ENCODE peak calls at places on chromosome X, in six cellular contexts. P, T, K, E, J and S are unnamed samples.

GRCh38 chrX:63784902-63785692 is at the start of gene ARHGEF9:
- DNase-seq in P (peak; percentile 11), T (peak; percentile 78), K (peak; percentile 51), E (peak; percentile 55), J (peak; percentile 44), S (peak; percentile 68)

GRCh38 chrX:19019996-19020395 is 36.1 kb upstream of the PHKA2 start:
- DNase-seq in P (no peak), T (no peak), K (no peak), E (no peak), J (no peak), S (no peak)

GRCh38 chrX:140141444-140142029 is 176.2 kb upstream of the CXorf66 start:
- DNase-seq in P (peak; percentile 27), T (peak; percentile 16), K (no peak), E (no peak), J (peak; percentile 43), S (no peak)

GRCh38 chrX:19670854-19671620 is 155.7 kb upstream of the MAP3K15 start:
- DNase-seq in P (no peak), T (peak; percentile 82), K (peak; percentile 61), E (no peak), J (peak; percentile 11), S (peak; percentile 36)

GRCh38 chrX:11537141-11537540 is 128.6 kb downstream of the ARHGAP6 start:
- DNase-seq in P (no peak), T (no peak), K (no peak), E (peak; percentile 46), J (no peak), S (no peak)

GRCh38 chrX:108307408-108308085 is 130.7 kb downstream of the COL4A6 start:
- DNase-seq in P (no peak), T (no peak), K (no peak), E (peak; percentile 71), J (no peak), S (peak; percentile 16)

GRCh38 chrX:115233497-115234219 is at the start of gene LRCH2:
- DNase-seq in P (peak; percentile 6), T (peak; percentile 30), K (peak; percentile 38), E (peak; percentile 52), J (peak; percentile 49), S (peak; percentile 77)

GRCh38 chrX:12370444-12371089 is 232.3 kb downstream of the FRMPD4 start:
- DNase-seq in P (no peak), T (peak; percentile 0), K (no peak), E (no peak), J (no peak), S (no peak)

GRCh38 chrX:37787353-37787869 is 7.6 kb downstream of the CYBB start:
- DNase-seq in P (no peak), T (no peak), K (no peak), E (no peak), J (no peak), S (no peak)

GRCh38 chrX:133544778-133545177 is 129.5 kb upstream of the GPC4 start:
- DNase-seq in P (no peak), T (no peak), K (no peak), E (no peak), J (no peak), S (no peak)

GRCh38 chrX:109472939-109473713 is 8.8 kb downstream of the GUCY2F start:
- DNase-seq in P (no peak), T (peak; percentile 77), K (no peak), E (no peak), J (no peak), S (peak; percentile 18)

GRCh38 chrX:150897371-150898319 is 823 bp downstream of the CD99L2 start:
- DNase-seq in P (peak; percentile 20), T (peak; percentile 51), K (peak; percentile 60), E (peak; percentile 60), J (no peak), S (peak; percentile 54)

GRCh38 chrX:13380230-13380629 is 60.4 kb upstream of the ATXN3L start:
- DNase-seq in P (no peak), T (no peak), K (no peak), E (no peak), J (no peak), S (no peak)

GRCh38 chrX:2874222-2875135 is 45.7 kb downstream of the GYG2 start:
- DNase-seq in P (no peak), T (no peak), K (no peak), E (no peak), J (no peak), S (no peak)

GRCh38 chrX:24190500-24191156 is 41.1 kb downstream of the ZFX start:
- DNase-seq in P (peak; percentile 16), T (no peak), K (no peak), E (no peak), J (no peak), S (no peak)

GRCh38 chrX:2657532-2657931 is 33.6 kb upstream of the CD99 start:
- DNase-seq in P (no peak), T (no peak), K (no peak), E (no peak), J (no peak), S (no peak)

GRCh38 chrX:14029039-14029424 is 660 bp downstream of the GEMIN8 start:
- DNase-seq in P (no peak), T (peak; percentile 51), K (no peak), E (no peak), J (peak; percentile 5), S (no peak)

GRCh38 chrX:40090050-40090804 is 7.5 kb downstream of the BCOR start:
- DNase-seq in P (no peak), T (peak; percentile 74), K (peak; percentile 64), E (no peak), J (no peak), S (peak; percentile 58)

GRCh38 chrX:150202641-150203248 is 160.4 kb upstream of the MAMLD1 start:
- DNase-seq in P (no peak), T (no peak), K (no peak), E (no peak), J (no peak), S (no peak)

GRCh38 chrX:112849010-112849409 is 8.4 kb upstream of the AMOT start:
- DNase-seq in P (no peak), T (no peak), K (no peak), E (no peak), J (no peak), S (no peak)

GRCh38 chrX:119885554-119886428 is 9.9 kb upstream of the AKAP14 start:
- DNase-seq in P (no peak), T (peak; percentile 21), K (no peak), E (no peak), J (no peak), S (no peak)

GRCh38 chrX:65702956-65703355 is 35.5 kb downstream of the MSN start:
- DNase-seq in P (no peak), T (no peak), K (no peak), E (no peak), J (no peak), S (no peak)
- H3K4me1 ChIP-seq in P (peaks cover 6% of the 10 kb centered on the region), T (peaks cover 2% of the 10 kb centered on the region), K (peaks cover 7% of the 10 kb centered on the region), E (peaks cover 26% of the 10 kb centered on the region), J (no peaks in the 10 kb centered on the region), S (peaks cover 43% of the 10 kb centered on the region)

DNA sequence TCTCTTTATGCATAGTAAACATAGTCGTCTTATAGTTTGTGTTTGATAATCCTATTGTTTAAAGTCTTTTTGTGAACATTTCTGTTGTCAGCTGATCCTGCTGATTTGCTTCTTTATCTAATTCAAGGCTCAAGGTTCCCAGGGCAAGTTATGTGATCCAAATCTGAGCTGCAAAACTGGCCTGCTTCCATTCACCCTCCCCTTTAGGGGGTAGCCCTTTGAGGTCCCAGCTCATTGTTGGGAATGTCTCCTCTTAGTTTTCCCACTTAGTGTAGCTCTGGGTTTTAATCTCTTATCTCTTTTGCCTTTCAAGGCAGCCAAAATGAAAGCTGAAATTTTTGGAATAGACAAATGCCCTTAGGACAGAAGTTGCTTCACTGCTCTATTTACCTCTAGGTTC is 40.2 kb upstream of the MAGED1 start:
- DNase-seq in P (no peak), T (peak; percentile 66), K (no peak), E (no peak), J (peak; percentile 5), S (no peak)
- H3K4me1 ChIP-seq in P (no peaks in the 10 kb centered on the region), T (peaks cover 5% of the 10 kb centered on the region), K (no peaks in the 10 kb centered on the region), E (no peaks in the 10 kb centered on the region), J (peaks cover 11% of the 10 kb centered on the region), S (no peaks in the 10 kb centered on the region)

GRCh38 chrX:68669094-68669830 is 21.8 kb downstream of the STARD8 start:
- DNase-seq in P (no peak), T (peak; percentile 82), K (no peak), E (no peak), J (peak; percentile 75), S (no peak)
- H3K4me1 ChIP-seq in P (no peaks in the 10 kb centered on the region), T (no peaks in the 10 kb centered on the region), K (no peaks in the 10 kb centered on the region), E (no peaks in the 10 kb centered on the region), J (no peaks in the 10 kb centered on the region), S (peaks cover 2% of the 10 kb centered on the region)

DNA sequence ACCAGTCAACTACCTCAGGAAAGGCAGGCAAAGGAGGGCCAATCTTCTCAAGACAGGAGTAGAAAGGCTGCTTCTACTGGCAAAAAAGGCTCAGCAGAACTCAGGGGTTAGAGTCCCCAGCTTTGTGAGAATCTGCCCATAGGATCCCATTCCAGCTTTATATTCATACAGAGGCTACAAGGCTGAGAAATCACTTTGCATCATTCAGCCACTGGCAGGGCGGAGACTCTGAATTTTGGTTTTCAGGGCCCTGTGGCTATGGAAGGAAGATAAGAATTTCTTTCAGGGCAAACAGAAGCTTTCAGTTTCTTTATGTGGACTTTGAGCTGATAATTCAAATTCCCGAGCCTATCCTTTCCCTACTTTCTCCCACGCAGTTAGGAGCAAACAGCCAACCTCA is 165.1 kb upstream of the PPP1R2C start:
- DNase-seq in P (no peak), T (no peak), K (no peak), E (no peak), J (no peak), S (no peak)
- H3K4me1 ChIP-seq in P (no peaks in the 10 kb centered on the region), T (no peaks in the 10 kb centered on the region), K (no peaks in the 10 kb centered on the region), E (no peaks in the 10 kb centered on the region), J (no peaks in the 10 kb centered on the region), S (no peaks in the 10 kb centered on the region)

DNA sequence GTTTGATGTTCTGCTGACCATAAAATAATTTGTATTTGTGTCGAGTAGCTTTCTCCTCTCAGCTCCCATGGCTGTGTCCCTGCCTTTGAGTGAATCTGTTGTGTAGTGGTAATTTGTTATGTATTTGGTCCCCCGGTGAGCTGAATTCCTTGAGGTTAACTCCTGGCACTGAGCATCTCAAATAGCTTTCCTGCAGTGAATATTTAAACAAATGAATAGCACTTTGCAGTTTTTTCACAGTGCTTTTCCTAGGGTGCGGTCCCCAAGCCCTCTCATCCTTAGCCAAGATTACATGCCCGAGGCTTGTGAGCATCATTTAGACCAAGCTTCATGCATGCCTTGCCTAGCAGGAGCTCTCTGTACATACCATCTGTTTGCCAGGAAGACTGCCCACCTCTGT is 74.2 kb downstream of the CLDN34 start:
- DNase-seq in P (no peak), T (no peak), K (no peak), E (no peak), J (no peak), S (no peak)
- H3K4me1 ChIP-seq in P (peaks cover 13% of the 10 kb centered on the region), T (no peaks in the 10 kb centered on the region), K (no peaks in the 10 kb centered on the region), E (no peaks in the 10 kb centered on the region), J (no peaks in the 10 kb centered on the region), S (peaks cover 17% of the 10 kb centered on the region)

DNA sequence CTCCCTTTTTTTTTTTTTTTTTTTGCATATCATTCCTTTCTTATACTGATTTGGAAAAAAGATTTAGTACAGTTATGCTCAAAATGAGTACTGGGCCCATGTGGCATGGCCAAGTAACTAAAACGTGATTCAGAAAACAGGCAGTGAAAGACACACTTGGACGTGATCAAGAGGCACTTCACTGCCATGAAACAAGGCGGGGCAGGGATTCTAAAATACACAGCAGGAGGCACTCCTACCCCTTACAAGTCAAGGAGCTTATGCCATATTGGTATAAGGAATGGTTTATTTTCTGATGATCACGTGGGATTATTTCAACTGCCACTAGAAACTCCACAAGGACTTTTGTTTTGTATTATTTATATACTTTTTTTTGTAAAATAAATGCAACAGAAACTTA is 72.0 kb downstream of the CHST7 start:
- DNase-seq in P (no peak), T (no peak), K (no peak), E (no peak), J (no peak), S (no peak)
- H3K4me1 ChIP-seq in P (no peaks in the 10 kb centered on the region), T (no peaks in the 10 kb centered on the region), K (no peaks in the 10 kb centered on the region), E (no peaks in the 10 kb centered on the region), J (peaks cover 21% of the 10 kb centered on the region), S (no peaks in the 10 kb centered on the region)

GRCh38 chrX:153945956-153946909 is 1.8 kb upstream of the RENBP start:
- DNase-seq in P (no peak), T (no peak), K (peak; percentile 50), E (no peak), J (no peak), S (no peak)
- H3K4me1 ChIP-seq in P (no peaks in the 10 kb centered on the region), T (no peaks in the 10 kb centered on the region), K (no peaks in the 10 kb centered on the region), E (no peaks in the 10 kb centered on the region), J (peaks cover 25% of the 10 kb centered on the region), S (no peaks in the 10 kb centered on the region)